ENCODE peak calls at places on chromosomes 1 and 21, in seven cellular contexts. D, I, Q, P, T, H and Y are unnamed samples.

GRCh38 chr1:18288609-18289219 is 181.1 kb downstream of the IGSF21 start:
- DNase-seq in D (no peak), H (no peak), I (no peak), T (no peak), P (no peak), Q (no peak), Y (no peak)

GRCh38 chr1:177384461-177384860 is 213.7 kb downstream of the BRINP2 start:
- DNase-seq in D (no peak), T (peak), I (no peak), P (no peak), Q (no peak), H (no peak), Y (no peak)

GRCh38 chr1:207873055-207873890 is 37.7 kb downstream of the CD34 start:
- DNase-seq in Q (no peak), P (no peak), D (no peak), T (no peak), I (no peak), H (peak), Y (no peak)

GRCh38 chr1:153113416-153113815 is at the start of gene SPRR2F:
- DNase-seq in H (no peak), T (no peak), P (no peak), Q (no peak), I (no peak), D (no peak), Y (no peak)

GRCh38 chr1:36911631-36912364 is 122.5 kb downstream of the GRIK3 start:
- DNase-seq in I (no peak), P (no peak), D (no peak), H (no peak), T (no peak), Q (no peak), Y (no peak)

GRCh38 chr1:37919277-37919676 is 27.6 kb downstream of the INPP5B start:
- DNase-seq in D (no peak), P (no peak), I (no peak), T (peak), H (peak), Q (no peak), Y (no peak)

GRCh38 chr21:33495743-33496142 is 4.2 kb upstream of the DNAJC28 start:
- DNase-seq in H (no peak), D (no peak), I (no peak), T (no peak), P (no peak), Q (no peak), Y (no peak)

GRCh38 chr1:74733616-74734484 is 898 bp downstream of the TYW3 start:
- DNase-seq in H (peak), Q (no peak), T (peak), D (no peak), I (no peak), P (no peak), Y (peak)

GRCh38 chr1:119626146-119626545 is 21.9 kb downstream of the ZNF697 start:
- DNase-seq in H (no peak), Q (no peak), D (no peak), P (no peak), I (no peak), T (no peak), Y (no peak)

GRCh38 chr1:47679826-47680225 is 242.0 kb downstream of the FOXD2 start:
- DNase-seq in I (no peak), T (no peak), Q (no peak), D (no peak), P (no peak), H (no peak), Y (no peak)

GRCh38 chr21:45427331-45428271 is 22.6 kb downstream of the COL18A1 start:
- DNase-seq in H (no peak), D (no peak), I (no peak), T (peak), P (peak), Q (no peak), Y (no peak)

GRCh38 chr1:27724961-27725373 is 794 bp upstream of the FAM76A start:
- DNase-seq in I (no peak), H (peak), P (no peak), Q (no peak), D (no peak), T (peak), Y (no peak)